ENCODE peak calls at places on chromosomes 12 and 14, in six cellular contexts. One of them, this sample, is unnamed.

GRCh38 chr12:117091758-117092510 is 7.3 kb downstream of the TESC start:
- DNase-seq in breast epithelium: no peak
- DNase-seq in heart right ventricle: no peak
- DNase-seq in psoas muscle: no peak
- DNase-seq in keratinocyte: no peak
- DNase-seq in right atrium auricular region: no peak
- DNase-seq in this sample: no peak

GRCh38 chr12:1716911-1717310 is 26.0 kb downstream of the ADIPOR2 start:
- DNase-seq in keratinocyte: no peak
- DNase-seq in heart right ventricle: no peak
- DNase-seq in right atrium auricular region: no peak
- DNase-seq in psoas muscle: no peak
- DNase-seq in breast epithelium: no peak
- DNase-seq in this sample: no peak

GRCh38 chr14:100282766-100283419 is 23.4 kb downstream of the SLC25A29 start:
- DNase-seq in keratinocyte: no peak
- DNase-seq in heart right ventricle: no peak
- DNase-seq in right atrium auricular region: no peak
- DNase-seq in breast epithelium: peak
- DNase-seq in psoas muscle: no peak
- DNase-seq in this sample: no peak

GRCh38 chr14:56759094-56759493 is 51.2 kb downstream of the OTX2 start:
- DNase-seq in heart right ventricle: no peak
- DNase-seq in psoas muscle: no peak
- DNase-seq in breast epithelium: no peak
- DNase-seq in right atrium auricular region: no peak
- DNase-seq in keratinocyte: no peak
- DNase-seq in this sample: no peak

GRCh38 chr12:14892726-14893442 is 7.2 kb upstream of the MGP start:
- DNase-seq in heart right ventricle: peak
- DNase-seq in right atrium auricular region: peak
- DNase-seq in keratinocyte: no peak
- DNase-seq in breast epithelium: no peak
- DNase-seq in psoas muscle: peak
- DNase-seq in this sample: no peak

GRCh38 chr12:106251636-106252035 is 3.8 kb upstream of the CKAP4 start:
- DNase-seq in breast epithelium: no peak
- DNase-seq in psoas muscle: no peak
- DNase-seq in keratinocyte: no peak
- DNase-seq in right atrium auricular region: peak
- DNase-seq in heart right ventricle: no peak
- DNase-seq in this sample: no peak

GRCh38 chr14:64856528-64857445 is 22.9 kb downstream of the SPTB start:
- DNase-seq in heart right ventricle: no peak
- DNase-seq in psoas muscle: no peak
- DNase-seq in breast epithelium: no peak
- DNase-seq in right atrium auricular region: no peak
- DNase-seq in keratinocyte: no peak
- DNase-seq in this sample: no peak

GRCh38 chr12:95553202-95553943 is 2.1 kb upstream of the USP44 start:
- DNase-seq in psoas muscle: no peak
- DNase-seq in breast epithelium: no peak
- DNase-seq in heart right ventricle: no peak
- DNase-seq in right atrium auricular region: no peak
- DNase-seq in keratinocyte: no peak
- DNase-seq in this sample: no peak

GRCh38 chr14:24299255-24300191 is at the start of the genes DHRS1 and NOP9:
- DNase-seq in breast epithelium: peak
- DNase-seq in psoas muscle: peak
- DNase-seq in heart right ventricle: peak
- DNase-seq in right atrium auricular region: peak
- DNase-seq in keratinocyte: no peak
- DNase-seq in this sample: peak

GRCh38 chr12:22100952-22101748 is 55.1 kb downstream of the CMAS start:
- DNase-seq in breast epithelium: no peak
- DNase-seq in keratinocyte: peak
- DNase-seq in psoas muscle: no peak
- DNase-seq in heart right ventricle: peak
- DNase-seq in right atrium auricular region: peak
- DNase-seq in this sample: no peak

GRCh38 chr12:2693204-2693860 is 101.4 kb upstream of the FKBP4 start:
- DNase-seq in heart right ventricle: no peak
- DNase-seq in psoas muscle: no peak
- DNase-seq in breast epithelium: no peak
- DNase-seq in keratinocyte: no peak
- DNase-seq in right atrium auricular region: peak
- DNase-seq in this sample: no peak

GRCh38 chr12:52590021-52590420 is 11.2 kb downstream of the KRT72 start:
- DNase-seq in keratinocyte: no peak
- DNase-seq in heart right ventricle: no peak
- DNase-seq in breast epithelium: no peak
- DNase-seq in right atrium auricular region: no peak
- DNase-seq in psoas muscle: no peak
- DNase-seq in this sample: no peak

GRCh38 chr14:103867523-103867953 is 20.2 kb upstream of the PPP1R13B start:
- DNase-seq in psoas muscle: no peak
- DNase-seq in right atrium auricular region: no peak
- DNase-seq in heart right ventricle: peak
- DNase-seq in keratinocyte: no peak
- DNase-seq in breast epithelium: no peak
- DNase-seq in this sample: no peak
- H3K27ac ChIP-seq in psoas muscle: no peak
- H3K27ac ChIP-seq in right atrium auricular region: peak
- H3K27ac ChIP-seq in heart right ventricle: peak
- H3K27ac ChIP-seq in keratinocyte: peak
- H3K27ac ChIP-seq in breast epithelium: peak
- H3K27ac ChIP-seq in this sample: peak

DNA sequence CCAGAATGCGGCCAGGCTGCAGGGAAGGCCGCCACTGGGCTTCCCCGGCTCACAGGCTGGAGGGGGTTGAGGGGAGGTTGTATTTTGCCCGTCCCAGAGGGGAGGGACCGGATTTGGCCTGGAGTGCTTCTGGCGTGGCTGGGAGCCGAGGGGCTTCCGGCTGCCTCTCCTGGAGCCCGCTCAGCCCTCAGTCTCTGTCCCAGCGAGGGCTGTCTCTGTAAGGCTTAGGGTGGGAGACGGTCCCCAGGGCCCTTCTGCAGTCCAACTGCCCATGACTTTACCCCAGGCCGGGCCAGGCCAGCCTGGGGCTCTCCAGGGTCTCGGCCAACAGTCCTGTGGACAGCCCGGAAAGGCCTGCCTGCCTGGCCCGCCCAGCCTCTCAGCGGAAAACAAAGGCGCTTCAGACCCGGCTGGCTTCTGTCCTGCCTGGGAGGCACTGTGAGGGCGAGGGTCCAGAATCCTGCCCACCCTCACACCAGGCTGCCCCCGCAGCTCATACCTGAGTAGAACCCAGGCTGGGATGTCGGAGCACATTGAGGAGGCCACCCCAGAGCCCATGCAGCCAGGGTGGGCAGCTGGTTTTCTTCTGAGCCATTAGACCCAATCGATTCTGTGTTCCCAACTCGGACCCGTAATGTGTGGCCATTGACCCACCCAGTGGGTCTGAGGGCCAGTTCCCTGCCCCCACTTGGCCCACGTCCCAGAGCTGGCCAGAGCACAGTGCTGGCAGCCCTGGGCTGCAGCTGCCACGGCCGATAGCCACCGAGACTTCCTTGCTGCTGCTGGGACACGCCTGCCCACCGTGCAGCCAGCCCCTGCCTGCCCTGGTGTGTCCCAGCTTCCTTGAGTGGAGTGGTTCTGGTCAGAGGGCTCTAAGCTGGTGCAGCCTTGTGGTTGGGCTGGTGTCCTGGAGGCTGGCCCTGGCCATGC is 1.6 kb downstream of the CRIP2 start:
- DNase-seq in right atrium auricular region: no peak
- DNase-seq in breast epithelium: no peak
- DNase-seq in psoas muscle: peak
- DNase-seq in heart right ventricle: peak
- DNase-seq in keratinocyte: no peak
- DNase-seq in this sample: peak
- H3K27ac ChIP-seq in right atrium auricular region: peak
- H3K27ac ChIP-seq in breast epithelium: peak
- H3K27ac ChIP-seq in psoas muscle: peak
- H3K27ac ChIP-seq in heart right ventricle: peak
- H3K27ac ChIP-seq in keratinocyte: no peak
- H3K27ac ChIP-seq in this sample: peak

GRCh38 chr12:121927798-121928197 is 9.4 kb downstream of the CFAP251 start:
- DNase-seq in right atrium auricular region: no peak
- DNase-seq in heart right ventricle: no peak
- DNase-seq in psoas muscle: no peak
- DNase-seq in keratinocyte: no peak
- DNase-seq in breast epithelium: no peak
- DNase-seq in this sample: no peak

GRCh38 chr12:121921106-121921505 is 2.7 kb downstream of the CFAP251 start:
- DNase-seq in breast epithelium: no peak
- DNase-seq in psoas muscle: no peak
- DNase-seq in keratinocyte: no peak
- DNase-seq in heart right ventricle: no peak
- DNase-seq in right atrium auricular region: no peak
- DNase-seq in this sample: no peak

GRCh38 chr12:121930862-121931261 is 12.5 kb downstream of the CFAP251 start:
- DNase-seq in right atrium auricular region: no peak
- DNase-seq in heart right ventricle: no peak
- DNase-seq in keratinocyte: no peak
- DNase-seq in psoas muscle: no peak
- DNase-seq in breast epithelium: no peak
- DNase-seq in this sample: no peak

GRCh38 chr12:121926874-121927706 is 8.7 kb downstream of the CFAP251 start:
- DNase-seq in heart right ventricle: no peak
- DNase-seq in breast epithelium: no peak
- DNase-seq in keratinocyte: no peak
- DNase-seq in psoas muscle: no peak
- DNase-seq in right atrium auricular region: no peak
- DNase-seq in this sample: no peak

DNA sequence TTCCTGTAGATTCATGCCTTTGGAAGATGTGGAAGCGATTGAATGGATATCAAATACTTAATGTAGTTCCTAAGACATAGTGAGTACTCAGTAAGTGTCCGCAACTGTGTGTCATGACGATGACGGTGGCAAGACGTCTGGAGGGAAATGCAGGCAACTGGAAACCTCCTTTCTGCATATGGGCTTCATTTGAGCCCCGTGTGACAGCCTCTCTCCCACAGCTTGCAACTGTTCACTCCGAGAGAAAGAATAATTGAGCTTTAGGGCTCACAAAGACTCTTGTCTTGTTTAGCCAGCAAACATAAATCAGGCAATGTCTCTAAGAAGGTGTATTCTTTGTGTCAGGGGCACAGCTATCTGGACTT is 7.0 kb downstream of the CFAP251 start:
- DNase-seq in right atrium auricular region: no peak
- DNase-seq in heart right ventricle: no peak
- DNase-seq in breast epithelium: no peak
- DNase-seq in psoas muscle: no peak
- DNase-seq in keratinocyte: no peak
- DNase-seq in this sample: no peak
- H3K27ac ChIP-seq in right atrium auricular region: peak
- H3K27ac ChIP-seq in heart right ventricle: peak
- H3K27ac ChIP-seq in breast epithelium: peak
- H3K27ac ChIP-seq in psoas muscle: peak
- H3K27ac ChIP-seq in keratinocyte: peak
- H3K27ac ChIP-seq in this sample: no peak

GRCh38 chr12:57750561-57751431 is 1.3 kb downstream of the CDK4 start:
- DNase-seq in right atrium auricular region: no peak
- DNase-seq in keratinocyte: no peak
- DNase-seq in breast epithelium: no peak
- DNase-seq in psoas muscle: no peak
- DNase-seq in heart right ventricle: no peak
- DNase-seq in this sample: no peak
- H3K27ac ChIP-seq in right atrium auricular region: peak
- H3K27ac ChIP-seq in keratinocyte: peak
- H3K27ac ChIP-seq in breast epithelium: peak
- H3K27ac ChIP-seq in psoas muscle: peak
- H3K27ac ChIP-seq in heart right ventricle: peak
- H3K27ac ChIP-seq in this sample: no peak

DNA sequence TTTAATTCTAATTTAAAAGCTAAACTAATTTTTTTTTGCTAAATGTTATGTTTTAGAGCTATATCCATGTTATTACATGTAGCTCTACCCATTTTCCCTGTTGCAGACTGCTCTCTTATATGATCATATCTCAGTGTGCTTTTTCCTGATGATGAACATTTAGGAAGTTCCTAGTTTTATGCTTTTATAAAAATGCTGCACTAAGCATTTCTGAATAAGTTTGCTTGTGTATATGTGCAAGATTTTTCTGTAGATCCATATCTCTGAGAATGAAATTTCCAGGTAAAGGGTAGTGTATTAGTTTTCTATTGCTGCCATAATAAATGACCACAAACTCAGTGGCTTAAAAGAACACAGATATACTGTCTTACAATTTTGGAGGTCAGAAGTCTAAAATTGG is 374.4 kb upstream of the E2F7 start:
- DNase-seq in psoas muscle: no peak
- DNase-seq in breast epithelium: no peak
- DNase-seq in heart right ventricle: no peak
- DNase-seq in right atrium auricular region: no peak
- DNase-seq in keratinocyte: no peak
- DNase-seq in this sample: no peak
- H3K27ac ChIP-seq in psoas muscle: no peak
- H3K27ac ChIP-seq in breast epithelium: no peak
- H3K27ac ChIP-seq in heart right ventricle: no peak
- H3K27ac ChIP-seq in right atrium auricular region: no peak
- H3K27ac ChIP-seq in keratinocyte: no peak
- H3K27ac ChIP-seq in this sample: no peak

DNA sequence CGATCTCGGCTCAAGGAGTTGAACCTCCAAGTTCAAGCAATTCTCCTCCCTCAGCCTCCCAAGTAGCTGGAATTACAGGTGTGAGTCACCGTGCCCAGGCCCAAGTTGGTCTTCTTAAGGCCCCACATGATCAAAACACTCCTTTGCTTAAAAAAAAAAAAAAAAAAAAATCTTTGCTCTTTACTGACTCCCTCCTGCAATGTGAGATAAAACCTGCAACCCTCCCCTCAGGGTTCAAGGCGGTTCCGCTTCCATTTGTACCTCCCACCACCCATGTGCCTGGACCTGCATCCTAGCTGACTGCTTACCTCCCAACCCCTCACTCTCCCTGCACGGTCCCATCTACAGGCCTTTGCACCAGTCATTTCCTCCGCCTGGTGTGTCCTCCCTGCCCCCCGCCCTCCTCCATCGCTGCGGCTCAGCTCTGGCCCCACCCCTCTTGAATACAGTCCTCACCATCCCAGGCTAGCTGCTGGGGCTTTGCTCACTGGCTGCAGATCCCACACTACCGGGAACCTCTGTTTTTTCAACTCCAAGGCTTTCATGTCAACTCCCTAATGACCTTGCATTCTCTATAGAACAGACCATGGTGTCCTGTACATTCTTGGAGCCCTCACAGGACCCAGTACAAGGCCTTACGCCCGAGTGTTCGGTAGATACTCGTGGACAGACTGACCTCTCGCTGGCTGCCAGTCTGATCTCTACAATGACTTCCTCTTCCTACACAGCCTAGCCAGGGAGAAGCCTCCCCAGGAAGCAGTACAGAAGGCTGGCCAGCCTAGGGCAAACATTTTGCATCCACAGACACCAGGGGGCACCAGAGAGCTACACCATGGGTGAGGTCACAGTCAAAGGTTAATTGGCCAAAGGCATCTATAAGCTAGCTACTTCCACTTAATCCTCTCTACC is 14.2 kb upstream of the PNMA1 start:
- DNase-seq in psoas muscle: peak
- DNase-seq in keratinocyte: no peak
- DNase-seq in heart right ventricle: peak
- DNase-seq in breast epithelium: peak
- DNase-seq in right atrium auricular region: peak
- DNase-seq in this sample: peak
- H3K27ac ChIP-seq in psoas muscle: peak
- H3K27ac ChIP-seq in keratinocyte: no peak
- H3K27ac ChIP-seq in heart right ventricle: peak
- H3K27ac ChIP-seq in breast epithelium: peak
- H3K27ac ChIP-seq in right atrium auricular region: peak
- H3K27ac ChIP-seq in this sample: peak

This sample was measured in caudate nucleus.